ENCODE peak calls at places on chromosomes 3 and 15, in five cellular contexts. O, D, R, C and J are unnamed samples.

GRCh38 chr3:144112437-144112836 is 140.8 kb downstream of the DIPK2A start:
- DNase-seq in O (no peak), D (no peak), R (no peak), C (no peak), J (no peak)

GRCh38 chr15:91865903-91866302 is 12.4 kb downstream of the SLCO3A1 start:
- DNase-seq in O (no peak), D (no peak), R (no peak), C (no peak), J (no peak)

GRCh38 chr3:160885791-160886286 is 129.8 kb downstream of the PPM1L start:
- DNase-seq in O (peak; percentile 35), D (peak; percentile 82), R (no peak), C (peak; percentile 64), J (peak; percentile 60)

GRCh38 chr3:72907131-72907697 is 19.4 kb downstream of the GXYLT2 start:
- DNase-seq in O (peak; percentile 38), D (no peak), R (no peak), C (no peak), J (no peak)

GRCh38 chr3:146142757-146143156 is 18.2 kb downstream of the PLOD2 start:
- DNase-seq in O (no peak), D (no peak), R (no peak), C (no peak), J (no peak)

GRCh38 chr15:61459785-61460707 is 230.9 kb upstream of the RORA start:
- DNase-seq in O (no peak), D (no peak), R (no peak), C (no peak), J (no peak)

GRCh38 chr3:63863150-63864007 is at the start of the genes ATXN7 and THOC7:
- DNase-seq in O (peak; percentile 74), D (peak; percentile 75), R (peak; percentile 4), C (peak; percentile 25), J (peak; percentile 73)

GRCh38 chr3:166527325-166527724 is 690.1 kb upstream of the BCHE start:
- DNase-seq in O (no peak), D (no peak), R (no peak), C (no peak), J (no peak)

GRCh38 chr3:71389191-71389590 is 194.3 kb downstream of the FOXP1 start:
- DNase-seq in O (no peak), D (no peak), R (no peak), C (no peak), J (peak; percentile 60)

GRCh38 chr3:153595186-153595815 is 433.3 kb downstream of the RAP2B start:
- DNase-seq in O (no peak), D (no peak), R (no peak), C (no peak), J (no peak)

GRCh38 chr3:36813320-36813719 is 49.0 kb upstream of the DCLK3 start:
- DNase-seq in O (no peak), D (no peak), R (no peak), C (no peak), J (no peak)

GRCh38 chr3:5309181-5309580 is 121.7 kb downstream of the EDEM1 start:
- DNase-seq in O (no peak), D (no peak), R (no peak), C (no peak), J (no peak)

GRCh38 chr3:188421151-188421821 is 267.3 kb downstream of the LPP start:
- DNase-seq in O (no peak), D (no peak), R (no peak), C (no peak), J (no peak)

GRCh38 chr3:11637901-11638668 is 5.6 kb downstream of the VGLL4 start:
- DNase-seq in O (no peak), D (no peak), R (no peak), C (no peak), J (no peak)

GRCh38 chr3:190399677-190400076 is 11.7 kb downstream of the CLDN16 start:
- DNase-seq in O (no peak), D (no peak), R (no peak), C (no peak), J (no peak)

GRCh38 chr3:24829011-24829581 is 334.4 kb upstream of the THRB start:
- DNase-seq in O (peak; percentile 30), D (peak; percentile 38), R (no peak), C (no peak), J (peak; percentile 37)

GRCh38 chr3:72996121-72996472 is 514 bp upstream of the PPP4R2 start:
- DNase-seq in O (no peak), D (peak; percentile 23), R (no peak), C (peak; percentile 17), J (peak; percentile 63)

GRCh38 chr3:146080578-146080977 is 80.4 kb downstream of the PLOD2 start:
- DNase-seq in O (no peak), D (no peak), R (no peak), C (no peak), J (no peak)

GRCh38 chr3:36124118-36124796 is 256.0 kb upstream of the STAC start:
- DNase-seq in O (no peak), D (no peak), R (no peak), C (no peak), J (no peak)

GRCh38 chr3:55984631-55985030 is 483.6 kb downstream of the ERC2 start:
- DNase-seq in O (no peak), D (no peak), R (no peak), C (no peak), J (no peak)

GRCh38 chr3:55409802-55410201 is 77.3 kb downstream of the WNT5A start:
- DNase-seq in O (no peak), D (no peak), R (no peak), C (no peak), J (no peak)

GRCh38 chr3:134693804-134694203 is 43.0 kb upstream of the KY start:
- DNase-seq in O (no peak), D (peak; percentile 80), R (no peak), C (no peak), J (no peak)

GRCh38 chr15:41772720-41773331 is 1.5 kb upstream of the MAPKBP1 start:
- DNase-seq in O (peak; percentile 41), D (no peak), R (no peak), C (no peak), J (peak; percentile 48)

GRCh38 chr15:40439461-40440299 is 1.1 kb upstream of the BAHD1 start:
- DNase-seq in O (no peak), D (peak; percentile 42), R (no peak), C (no peak), J (peak; percentile 59)

GRCh38 chr3:127426444-127427168 is 138.8 kb upstream of the PRR20G start:
- DNase-seq in O (no peak), D (no peak), R (no peak), C (no peak), J (no peak)

GRCh38 chr3:105014631-105015030 is 352.1 kb upstream of the ALCAM start:
- DNase-seq in O (no peak), D (no peak), R (no peak), C (no peak), J (no peak)

GRCh38 chr15:56972426-56972825 is 54.0 kb downstream of the TCF12 start:
- DNase-seq in O (no peak), D (no peak), R (no peak), C (no peak), J (no peak)

GRCh38 chr15:84889991-84890669 is 5.7 kb downstream of the SLC28A1 start:
- DNase-seq in O (no peak), D (no peak), R (no peak), C (no peak), J (no peak)

GRCh38 chr3:18079739-18080138 is 337.3 kb upstream of the TBC1D5 start:
- DNase-seq in O (no peak), D (no peak), R (no peak), C (no peak), J (no peak)

GRCh38 chr3:15638193-15638890 is 36.8 kb downstream of the BTD start:
- DNase-seq in O (no peak), D (no peak), R (no peak), C (no peak), J (no peak)

GRCh38 chr15:55403531-55403930 is 4.6 kb downstream of the CCPG1 start:
- DNase-seq in O (no peak), D (no peak), R (no peak), C (no peak), J (no peak)
- H3K4me1 ChIP-seq in O (peaks cover 4% of the 10 kb centered on the region), D (peaks cover 59% of the 10 kb centered on the region), R (peaks cover 33% of the 10 kb centered on the region), C (no peaks in the 10 kb centered on the region), J (peaks cover 11% of the 10 kb centered on the region)

GRCh38 chr3:123584988-123585937 is at the start of gene HACD2:
- DNase-seq in O (peak; percentile 97), D (peak; percentile 96), R (peak; percentile 81), C (peak; percentile 89), J (peak; percentile 97)

GRCh38 chr3:123583563-123583962 is 1.3 kb downstream of the HACD2 start:
- DNase-seq in O (no peak), D (no peak), R (no peak), C (no peak), J (no peak)

GRCh38 chr3:123582315-123582714 is 2.5 kb downstream of the HACD2 start:
- DNase-seq in O (no peak), D (no peak), R (no peak), C (no peak), J (peak; percentile 33)

GRCh38 chr3:123586131-123586530 is 1.3 kb upstream of the HACD2 start:
- DNase-seq in O (peak; percentile 37), D (no peak), R (no peak), C (no peak), J (peak; percentile 75)

GRCh38 chr3:123584284-123584987 is 417 bp downstream of the HACD2 start:
- DNase-seq in O (no peak), D (peak; percentile 67), R (no peak), C (peak; percentile 18), J (peak; percentile 56)
- TF ChIP-seq CTCF in O (no peak), D (peak; percentile 45), R (no peak), C (no peak), J (no peak)

DNA sequence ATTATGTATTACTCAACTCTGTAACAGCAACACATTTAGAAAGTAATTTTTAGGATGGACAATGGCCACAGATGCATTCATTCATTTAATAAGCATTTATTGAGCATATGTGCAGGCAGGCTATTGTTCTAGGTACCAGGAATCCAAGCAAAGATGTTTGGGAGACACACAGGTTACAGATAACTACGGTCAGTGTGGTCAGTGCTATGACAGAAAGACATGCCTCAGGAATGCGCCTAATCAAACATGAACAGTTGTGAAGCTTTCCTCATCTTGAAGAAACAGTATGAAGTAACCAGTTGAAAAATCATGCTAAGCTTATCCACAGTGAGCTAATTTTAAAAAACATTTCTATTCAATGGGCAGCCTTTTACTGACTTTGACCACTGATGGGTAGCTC is 155.4 kb upstream of the CCDC54 start:
- DNase-seq in O (no peak), D (no peak), R (no peak), C (no peak), J (no peak)
- H3K4me1 ChIP-seq in O (no peaks in the 10 kb centered on the region), D (peaks cover 9% of the 10 kb centered on the region), R (peaks cover 5% of the 10 kb centered on the region), C (no peaks in the 10 kb centered on the region), J (no peaks in the 10 kb centered on the region)

GRCh38 chr3:89847955-89848354 is 740.5 kb downstream of the EPHA3 start:
- DNase-seq in O (no peak), D (no peak), R (no peak), C (no peak), J (no peak)

DNA sequence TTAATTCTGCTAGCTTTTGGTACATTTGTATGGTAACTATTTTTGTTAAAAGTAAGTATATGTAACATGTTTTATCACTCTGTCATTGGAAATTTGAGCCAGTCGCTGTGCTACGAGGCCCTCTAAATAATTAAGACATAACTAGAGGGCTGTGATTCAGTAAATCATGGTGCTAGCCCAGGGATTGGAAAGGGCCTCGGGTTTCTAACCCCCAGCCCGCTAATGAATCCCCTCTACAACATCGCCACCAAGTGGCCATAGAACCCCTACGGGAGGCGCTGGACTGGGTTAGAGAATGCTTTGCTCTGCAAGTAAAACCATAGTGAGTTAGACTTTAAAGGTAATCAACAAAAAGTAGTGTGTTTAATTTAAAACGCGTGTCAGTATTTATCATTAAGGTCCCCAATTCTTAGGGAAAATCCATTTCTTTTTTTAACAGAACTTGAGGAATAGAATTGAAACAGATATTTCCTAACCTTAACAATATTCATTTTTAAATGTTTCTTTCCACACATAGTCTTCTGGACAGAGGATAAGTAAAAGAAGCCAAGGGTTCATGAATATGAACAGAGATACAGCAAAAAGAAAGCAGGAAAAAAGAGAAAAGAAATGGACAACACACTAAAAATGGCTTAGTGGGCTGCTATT is 744.7 kb downstream of the EPHA3 start:
- DNase-seq in O (no peak), D (no peak), R (no peak), C (no peak), J (peak; percentile 31)
- TF ChIP-seq CTCF in O (no peak), D (peak; percentile 55), R (no peak), C (peak; percentile 24), J (peak; percentile 41)